ENCODE peak calls at places on chromosomes 5 and 9, in ten cellular contexts. S, H, R, K, O, B, J, Q, T and C are unnamed samples.

GRCh38 chr9:94865599-94866456 is 139.3 kb downstream of the AOPEP start:
- DNase-seq in S (no peak), H (no peak), R (no peak), K (no peak), O (no peak), B (no peak), J (peak), Q (no peak), T (no peak), C (no peak)

GRCh38 chr5:41636605-41637004 is 126.2 kb upstream of the PLCXD3 start:
- DNase-seq in S (no peak), H (peak), R (no peak), K (peak), O (no peak), B (no peak), J (peak), Q (peak), T (no peak), C (no peak)

GRCh38 chr5:1172007-1172581 is 29.3 kb upstream of the SLC6A19 start:
- DNase-seq in S (no peak), H (no peak), R (no peak), K (no peak), O (no peak), B (no peak), J (no peak), Q (no peak), T (no peak), C (no peak)

GRCh38 chr9:104907278-104907951 is 20.5 kb downstream of the ABCA1 start:
- DNase-seq in S (no peak), H (no peak), R (no peak), K (no peak), O (no peak), B (no peak), J (peak), Q (no peak), T (no peak), C (no peak)

GRCh38 chr5:77776606-77777206 is 567 bp upstream of the TBCA start:
- DNase-seq in S (no peak), H (no peak), R (no peak), K (no peak), O (no peak), B (no peak), J (no peak), Q (no peak), T (no peak), C (no peak)

GRCh38 chr9:6938447-6938846 is 180.7 kb downstream of the KDM4C start:
- DNase-seq in S (no peak), H (peak), R (no peak), K (no peak), O (no peak), B (no peak), J (no peak), Q (no peak), T (no peak), C (no peak)

GRCh38 chr5:115657883-115658233 is 32.0 kb upstream of the TMED7 start:
- DNase-seq in S (peak), H (no peak), R (no peak), K (peak), O (no peak), B (no peak), J (no peak), Q (no peak), T (no peak), C (no peak)

GRCh38 chr9:91433180-91433579 is 9.5 kb upstream of the NFIL3 start:
- DNase-seq in S (peak), H (peak), R (no peak), K (peak), O (no peak), B (no peak), J (peak), Q (no peak), T (no peak), C (no peak)

GRCh38 chr5:139655727-139656271 is 7.7 kb downstream of the CXXC5 start:
- DNase-seq in S (no peak), H (peak), R (no peak), K (no peak), O (no peak), B (no peak), J (no peak), Q (peak), T (no peak), C (peak)

GRCh38 chr5:77972545-77973252 is 196.6 kb upstream of the TBCA start:
- DNase-seq in S (no peak), H (no peak), R (no peak), K (no peak), O (no peak), B (no peak), J (no peak), Q (peak), T (no peak), C (peak)

GRCh38 chr9:78994476-78994875 is 577.3 kb upstream of the TLE4 start:
- DNase-seq in S (no peak), H (no peak), R (no peak), K (no peak), O (no peak), B (no peak), J (no peak), Q (no peak), T (no peak), C (no peak)

GRCh38 chr5:79702606-79703380 is 13.2 kb downstream of the CMYA5 start:
- DNase-seq in S (no peak), H (peak), R (no peak), K (no peak), O (no peak), B (no peak), J (peak), Q (peak), T (no peak), C (no peak)

GRCh38 chr9:125361837-125362531 is 100.4 kb downstream of the GAPVD1 start:
- DNase-seq in S (no peak), H (no peak), R (no peak), K (peak), O (no peak), B (no peak), J (peak), Q (peak), T (no peak), C (no peak)

DNA sequence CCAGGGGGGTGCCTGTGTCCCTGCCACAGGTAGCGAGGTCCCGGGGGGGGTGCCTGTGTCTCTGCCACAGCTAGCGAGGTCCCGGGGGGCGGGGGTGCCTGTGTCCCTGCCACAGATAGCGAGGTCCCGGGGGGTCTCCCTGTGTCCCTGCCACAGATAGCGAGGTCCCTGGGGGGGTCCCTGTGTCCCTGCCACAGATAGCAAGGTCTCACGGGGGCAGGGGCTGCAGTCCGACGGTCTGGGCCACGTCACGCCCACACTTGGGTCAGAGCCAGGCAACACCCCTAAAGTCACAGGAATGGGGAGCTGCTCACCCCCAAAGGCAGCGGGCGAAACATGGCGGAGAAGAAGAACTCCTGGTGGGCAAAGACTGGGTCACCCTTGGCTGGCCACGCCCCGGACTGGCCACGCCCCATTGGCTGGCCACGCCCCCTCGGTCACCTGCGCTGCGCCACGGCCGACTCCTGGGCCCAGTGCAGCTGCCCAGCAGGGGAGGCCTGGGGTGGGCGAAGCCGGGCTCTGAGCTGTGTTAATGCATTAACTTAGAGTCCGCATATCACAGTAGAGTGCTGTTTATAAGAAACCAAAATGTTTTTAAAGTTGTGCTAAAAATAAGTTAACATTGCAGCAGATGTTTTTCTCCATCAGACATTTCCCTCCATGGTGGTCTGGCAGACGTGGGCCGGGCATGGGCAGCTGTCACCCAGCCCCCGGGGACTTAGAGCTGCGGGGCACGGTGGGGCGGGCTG is 7.0 kb downstream of the NOXA1 start:
- DNase-seq in S (no peak), H (no peak), R (no peak), K (no peak), O (no peak), B (peak), J (no peak), Q (peak), T (no peak), C (peak)
- H3K4me3 ChIP-seq in S (peak), H (no peak), R (no peak), K (peak), O (no peak), B (no peak), J (no peak), Q (no peak), T (no peak), C (no peak)

GRCh38 chr9:115601456-115601855 is 483.5 kb upstream of the TNC start:
- DNase-seq in S (no peak), H (no peak), R (no peak), K (no peak), O (no peak), B (no peak), J (no peak), Q (no peak), T (no peak), C (no peak)
- TF ChIP-seq POLR2AphosphoS5 in S (no peak), H (no peak), R (no peak), K (no peak), O (no peak), B (no peak), J (no peak), Q (no peak), T (no peak), C (no peak)

GRCh38 chr9:70921126-70921525 is 200.3 kb downstream of the TRPM3 start:
- DNase-seq in S (no peak), H (no peak), R (no peak), K (no peak), O (no peak), B (no peak), J (no peak), Q (no peak), T (no peak), C (no peak)
- H3K27ac ChIP-seq in S (no peak), H (no peak), R (no peak), K (no peak), O (no peak), B (no peak), J (no peak), Q (no peak), T (no peak), C (no peak)

GRCh38 chr5:55852503-55852902 is 1.3 kb downstream of the IL31RA start:
- DNase-seq in S (no peak), H (no peak), R (no peak), K (no peak), O (no peak), B (no peak), J (no peak), Q (no peak), T (no peak), C (no peak)

GRCh38 chr5:55855509-55855908 is 4.4 kb downstream of the IL31RA start:
- DNase-seq in S (no peak), H (no peak), R (no peak), K (no peak), O (no peak), B (no peak), J (no peak), Q (peak), T (no peak), C (no peak)

GRCh38 chr5:55853271-55853670 is 2.1 kb downstream of the IL31RA start:
- DNase-seq in S (no peak), H (no peak), R (no peak), K (no peak), O (no peak), B (no peak), J (peak), Q (no peak), T (no peak), C (no peak)

GRCh38 chr5:55851675-55851979 is 470 bp downstream of the IL31RA start:
- DNase-seq in S (peak), H (no peak), R (no peak), K (no peak), O (no peak), B (no peak), J (no peak), Q (no peak), T (no peak), C (no peak)

DNA sequence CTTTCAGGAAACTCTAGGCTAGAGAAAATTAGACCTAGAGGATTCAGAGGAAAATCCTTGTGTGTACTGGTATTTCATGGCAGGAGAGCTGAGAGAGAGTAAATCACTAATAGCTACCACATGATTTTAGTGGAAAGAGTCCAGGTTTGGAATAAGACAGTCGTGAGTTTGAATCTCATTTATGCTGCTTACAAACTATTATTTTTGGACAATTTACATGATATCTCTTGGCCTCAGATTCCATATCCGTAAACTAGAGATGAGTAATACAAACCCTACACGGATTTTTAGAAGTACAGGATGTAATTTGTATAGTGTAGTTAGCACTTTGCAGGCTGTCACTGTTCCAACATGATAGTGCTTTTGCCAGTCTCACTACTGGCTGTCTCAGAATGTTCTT is 2.7 kb downstream of the IL31RA start:
- DNase-seq in S (no peak), H (no peak), R (no peak), K (no peak), O (no peak), B (no peak), J (peak), Q (no peak), T (no peak), C (no peak)
- H3K4me3 ChIP-seq in S (no peak), H (no peak), R (no peak), K (no peak), O (no peak), B (no peak), J (no peak), Q (no peak), T (no peak), C (no peak)

GRCh38 chr9:111940697-111941096 is 44.1 kb downstream of the UGCG start:
- DNase-seq in S (no peak), H (no peak), R (no peak), K (no peak), O (no peak), B (no peak), J (peak), Q (no peak), T (no peak), C (no peak)
- TF ChIP-seq POLR2AphosphoS5 in S (no peak), H (no peak), R (no peak), K (no peak), O (no peak), B (no peak), J (no peak), Q (no peak), T (no peak), C (no peak)

GRCh38 chr9:130445268-130445983 is 665 bp downstream of the ASS1 start:
- DNase-seq in S (no peak), H (peak), R (no peak), K (no peak), O (peak), B (peak), J (no peak), Q (peak), T (no peak), C (peak)

GRCh38 chr9:130444565-130445221 is at the start of gene ASS1:
- DNase-seq in S (no peak), H (peak), R (no peak), K (no peak), O (peak), B (peak), J (no peak), Q (peak), T (no peak), C (no peak)

GRCh38 chr9:130443456-130443801 is 1.3 kb upstream of the ASS1 start:
- DNase-seq in S (no peak), H (no peak), R (no peak), K (no peak), O (no peak), B (no peak), J (no peak), Q (no peak), T (no peak), C (no peak)

GRCh38 chr9:130442746-130443455 is 1.9 kb upstream of the ASS1 start:
- DNase-seq in S (no peak), H (no peak), R (no peak), K (no peak), O (no peak), B (no peak), J (no peak), Q (no peak), T (no peak), C (no peak)

GRCh38 chr9:130443840-130444492 is 795 bp upstream of the ASS1 start:
- DNase-seq in S (no peak), H (no peak), R (no peak), K (no peak), O (no peak), B (peak), J (no peak), Q (no peak), T (no peak), C (no peak)
- H3K27ac ChIP-seq in S (no peak), H (no peak), R (peak), K (no peak), O (peak), B (peak), J (no peak), Q (no peak), T (no peak), C (peak)

DNA sequence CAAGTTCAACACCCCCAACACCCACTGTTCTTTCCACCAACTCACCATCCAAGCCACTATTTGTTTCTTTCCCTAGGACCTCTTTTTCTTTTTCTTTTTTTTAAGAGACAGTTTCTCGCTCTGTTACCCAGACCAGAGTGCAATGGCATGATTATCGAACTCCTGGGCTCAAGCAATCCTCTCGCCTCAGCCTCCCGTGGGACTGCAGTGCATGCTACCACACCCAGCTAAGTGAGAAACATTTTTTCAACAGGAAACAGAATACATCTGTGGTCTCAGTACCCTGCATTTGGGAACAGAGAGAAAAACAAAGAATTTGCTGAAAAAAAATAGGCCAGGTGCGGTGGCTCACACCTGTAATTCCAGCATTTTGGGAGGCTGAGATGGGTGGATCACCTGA is 24.6 kb downstream of the B4GALT1 start:
- DNase-seq in S (no peak), H (no peak), R (no peak), K (no peak), O (no peak), B (no peak), J (no peak), Q (no peak), T (no peak), C (no peak)
- H3K4me3 ChIP-seq in S (no peak), H (no peak), R (no peak), K (no peak), O (no peak), B (no peak), J (no peak), Q (no peak), T (no peak), C (no peak)

GRCh38 chr9:19551124-19551929 is 142.5 kb downstream of the ACER2 start:
- DNase-seq in S (no peak), H (peak), R (no peak), K (no peak), O (no peak), B (no peak), J (no peak), Q (peak), T (no peak), C (no peak)
- TF ChIP-seq POLR2AphosphoS5 in S (no peak), H (no peak), R (no peak), K (no peak), O (no peak), B (no peak), J (no peak), Q (no peak), T (no peak), C (no peak)